ENCODE peak calls at places on chromosomes 16 and 17, in eight cellular contexts. Y, T, D, C, X, N, S and U are unnamed samples.

GRCh38 chr16:59148312-59148711 is 414.2 kb upstream of the GOT2 start:
- DNase-seq in X (peak), C (no peak), Y (no peak), T (no peak), N (no peak), S (no peak), D (no peak), U (no peak)

GRCh38 chr17:50203589-50204345 is 2.3 kb upstream of the COL1A1 start:
- DNase-seq in X (peak), S (peak), Y (peak), N (no peak), C (no peak), T (no peak), D (peak), U (peak)

GRCh38 chr17:81004336-81005015 is 12.8 kb downstream of the CHMP6 start:
- DNase-seq in N (no peak), D (no peak), C (no peak), Y (no peak), X (no peak), S (no peak), T (no peak), U (no peak)

GRCh38 chr16:81652798-81653505 is 126.1 kb upstream of the PLCG2 start:
- DNase-seq in X (no peak), S (no peak), Y (no peak), C (no peak), D (no peak), N (no peak), T (no peak), U (no peak)

GRCh38 chr16:25040543-25040942 is 25.4 kb upstream of the ARHGAP17 start:
- DNase-seq in S (no peak), Y (no peak), X (no peak), C (no peak), N (no peak), T (no peak), D (no peak), U (no peak)

GRCh38 chr16:1706386-1707192 is 594 bp downstream of the MAPK8IP3 start:
- DNase-seq in S (no peak), N (peak), Y (no peak), C (no peak), X (no peak), T (no peak), D (peak), U (peak)

GRCh38 chr16:11597268-11597690 is 10.6 kb upstream of the LITAF start:
- DNase-seq in N (no peak), C (no peak), Y (peak), T (no peak), S (no peak), D (no peak), X (no peak), U (no peak)

GRCh38 chr16:1525871-1526607 is 7.4 kb upstream of the TMEM204 start:
- DNase-seq in S (no peak), D (no peak), X (no peak), N (no peak), C (no peak), Y (no peak), T (no peak), U (no peak)

GRCh38 chr17:58329035-58329807 is 626 bp upstream of the TSPOAP1 start:
- DNase-seq in Y (peak), S (no peak), D (no peak), T (no peak), C (no peak), N (peak), X (no peak), U (no peak)

GRCh38 chr17:80761421-80761871 is 216.8 kb downstream of the RPTOR start:
- DNase-seq in Y (no peak), S (no peak), D (peak), N (peak), C (no peak), T (peak), X (no peak), U (peak)

GRCh38 chr16:31177136-31177535 is 2.8 kb upstream of the FUS start:
- DNase-seq in C (no peak), T (peak), N (peak), D (peak), S (no peak), Y (no peak), X (no peak), U (peak)

GRCh38 chr16:31569360-31569717 is 41.6 kb downstream of the AHSP start:
- DNase-seq in N (no peak), C (no peak), X (no peak), S (no peak), D (no peak), Y (no peak), T (no peak), U (no peak)

GRCh38 chr17:80842456-80843053 is 149.1 kb upstream of the CHMP6 start:
- DNase-seq in C (no peak), N (no peak), S (no peak), X (no peak), D (no peak), Y (no peak), T (no peak), U (no peak)

GRCh38 chr17:78341559-78342437 is 18.1 kb downstream of the SOCS3 start:
- DNase-seq in C (no peak), D (peak), N (no peak), X (no peak), T (peak), Y (peak), S (no peak), U (peak)

GRCh38 chr17:76193616-76194015 is 46.7 kb downstream of the RNF157 start:
- DNase-seq in S (no peak), N (no peak), T (no peak), C (no peak), Y (no peak), D (no peak), X (no peak), U (no peak)

GRCh38 chr16:67541391-67542263 is 13.0 kb downstream of the RIPOR1 start:
- DNase-seq in T (peak), X (no peak), C (no peak), N (no peak), Y (peak), D (peak), S (no peak), U (no peak)